ENCODE peak calls at places on chromosome 11, in five cellular contexts. N is posterior vena cava, I is T-helper 2 cell, W is right lobe of liver, B is WERI-Rb-1. Z is an unnamed sample.

GRCh38 chr11:38784164-38784563 is 2186.1 kb upstream of the RAG2 start:
- DNase-seq in B (no peak), I (no peak), N (no peak), W (no peak), Z (no peak)

GRCh38 chr11:14644396-14645246 is 1.0 kb downstream of the PDE3B start:
- DNase-seq in W (peak; percentile 60), N (peak; percentile 83), B (peak; percentile 32), I (peak; percentile 23), Z (peak; percentile 60)

GRCh38 chr11:1219446-1219835 is 3.4 kb upstream of the MUC5B start:
- DNase-seq in I (no peak), N (peak; percentile 70), W (peak; percentile 15), B (no peak), Z (no peak)

GRCh38 chr11:35126000-35126878 is 12.7 kb upstream of the CD44 start:
- DNase-seq in W (no peak), B (no peak), I (no peak), N (no peak), Z (no peak)

GRCh38 chr11:126319374-126319740 is 15.5 kb downstream of the DCPS start:
- DNase-seq in W (no peak), N (no peak), B (no peak), I (no peak), Z (no peak)

GRCh38 chr11:853682-854448 is 11.2 kb downstream of the TSPAN4 start:
- DNase-seq in N (no peak), I (no peak), W (no peak), B (no peak), Z (no peak)

GRCh38 chr11:119100246-119100959 is 1.2 kb downstream of the DPAGT1 start:
- DNase-seq in W (no peak), N (peak; percentile 47), B (no peak), I (no peak), Z (no peak)

GRCh38 chr11:86632499-86633269 is 39.7 kb downstream of the ME3 start:
- DNase-seq in N (peak; percentile 83), B (no peak), I (no peak), W (no peak), Z (no peak)

GRCh38 chr11:11966826-11967668 is 41.4 kb downstream of the DKK3 start:
- DNase-seq in B (peak; percentile 94), W (peak; percentile 67), I (peak; percentile 50), N (peak; percentile 89), Z (peak; percentile 66)

Z was measured in T-helper 1 cell.